ENCODE peak calls at places on chromosomes 6 and 20, in four cellular contexts. Y is endothelial cell of umbilical vein, E is GM23248, J is nephron progenitor cell. Z is an unnamed sample.

GRCh38 chr6:4687989-4688947 is 87.9 kb upstream of the CDYL start:
- DNase-seq in Y (peak; percentile 87), E (peak; percentile 97), J (no peak), Z (peak; percentile 79)

GRCh38 chr6:161273356-161273751 is 507 bp downstream of the AGPAT4 start:
- DNase-seq in J (no peak), E (peak; percentile 72), Y (peak; percentile 61), Z (no peak)

GRCh38 chr6:101539510-101540245 is 146.2 kb downstream of the GRIK2 start:
- DNase-seq in J (no peak), Y (no peak), E (peak; percentile 54), Z (no peak)

GRCh38 chr6:99478483-99478882 is 36.7 kb downstream of the USP45 start:
- DNase-seq in E (no peak), Y (no peak), J (no peak), Z (no peak)

GRCh38 chr20:57385940-57386339 is 5.3 kb upstream of the RBM38 start:
- DNase-seq in E (no peak), J (no peak), Y (no peak), Z (no peak)

GRCh38 chr20:62320581-62321354 is 18.0 kb downstream of the ADRM1 start:
- DNase-seq in Y (no peak), E (peak; percentile 19), J (peak; percentile 52), Z (peak; percentile 59)

GRCh38 chr20:45355209-45355608 is 7.0 kb upstream of the SDC4 start:
- DNase-seq in J (no peak), E (peak; percentile 86), Y (no peak), Z (peak; percentile 60)

GRCh38 chr6:152368761-152369624 is 268.2 kb downstream of the SYNE1 start:
- DNase-seq in Y (peak; percentile 33), J (no peak), E (no peak), Z (no peak)

GRCh38 chr6:143753678-143754077 is 75.9 kb downstream of the PHACTR2 start:
- DNase-seq in J (no peak), E (no peak), Y (no peak), Z (no peak)

GRCh38 chr6:13526718-13527668 is 39.6 kb upstream of the GFOD1 start:
- DNase-seq in Y (peak; percentile 94), J (no peak), E (peak; percentile 16), Z (no peak)

GRCh38 chr6:5173862-5174643 is 86.7 kb downstream of the LYRM4 start:
- DNase-seq in Y (no peak), E (no peak), J (no peak), Z (peak; percentile 79)

GRCh38 chr6:107594736-107595135 is 104.8 kb downstream of the SOBP start:
- DNase-seq in J (no peak), E (peak; percentile 58), Y (no peak), Z (no peak)

GRCh38 chr6:84568971-84569370 is 195.4 kb downstream of the TBX18 start:
- DNase-seq in Y (peak; percentile 64), E (peak; percentile 53), J (no peak), Z (no peak)

GRCh38 chr6:124536792-124537191 is 425.4 kb upstream of the RNF217 start:
- DNase-seq in E (no peak), Y (no peak), J (no peak), Z (no peak)

GRCh38 chr6:106102967-106103727 is 17.0 kb downstream of the PRDM1 start:
- DNase-seq in Y (no peak), J (no peak), E (no peak), Z (no peak)

GRCh38 chr6:105808571-105808970 is 277.6 kb upstream of the PRDM1 start:
- DNase-seq in J (no peak), E (no peak), Y (no peak), Z (no peak)

GRCh38 chr6:151681426-151682059 is 125.9 kb upstream of the ESR1 start:
- DNase-seq in Y (no peak), J (no peak), E (peak; percentile 69), Z (no peak)

GRCh38 chr6:140956567-140957306 is 1176.0 kb upstream of the GJE1 start:
- DNase-seq in Y (no peak), J (no peak), E (peak; percentile 85), Z (no peak)

GRCh38 chr6:166862287-166862977 is 93.9 kb downstream of the RNASET2 start:
- DNase-seq in J (peak; percentile 76), Y (no peak), E (peak; percentile 23), Z (no peak)

GRCh38 chr6:35736293-35736894 is 438 bp upstream of the ARMC12 start:
- DNase-seq in Y (peak; percentile 54), J (peak; percentile 84), E (peak; percentile 53), Z (peak; percentile 64)

GRCh38 chr6:55209059-55209458 is 34.7 kb downstream of the HCRTR2 start:
- DNase-seq in Y (no peak), E (no peak), J (no peak), Z (no peak)

GRCh38 chr6:130888246-130888645 is 61.0 kb downstream of the SMLR1 start:
- DNase-seq in E (no peak), Y (peak; percentile 44), J (no peak), Z (no peak)

GRCh38 chr6:142121342-142121741 is 11.4 kb upstream of the GJE1 start:
- DNase-seq in E (no peak), Y (no peak), J (no peak), Z (no peak)

GRCh38 chr6:53648571-53648970 is 17.0 kb downstream of the KLHL31 start:
- DNase-seq in J (no peak), Y (no peak), E (no peak), Z (no peak)

GRCh38 chr6:75287424-75287823 is 2.8 kb upstream of the TMEM30A start:
- DNase-seq in Y (no peak), J (no peak), E (no peak), Z (no peak)

GRCh38 chr20:43723194-43723593 is 3.6 kb downstream of the GTSF1L start:
- DNase-seq in J (no peak), E (no peak), Y (no peak), Z (no peak)

GRCh38 chr6:31114970-31115849 is 610 bp downstream of the PSORS1C1 start:
- DNase-seq in Y (peak; percentile 51), E (peak; percentile 84), J (no peak), Z (peak; percentile 64)

GRCh38 chr6:26033942-26034354 is 53.3 kb upstream of the HFE start:
- DNase-seq in J (no peak), E (no peak), Y (no peak), Z (no peak)

GRCh38 chr6:36769676-36770499 is 69.4 kb downstream of the CPNE5 start:
- DNase-seq in E (peak; percentile 51), J (no peak), Y (peak; percentile 37), Z (no peak)

GRCh38 chr6:37182736-37183590 is 13.0 kb downstream of the PIM1 start:
- DNase-seq in Y (no peak), E (no peak), J (no peak), Z (no peak)

GRCh38 chr20:12028771-12029170 is 111.1 kb downstream of the BTBD3 start:
- DNase-seq in Y (no peak), E (no peak), J (no peak), Z (no peak)

GRCh38 chr6:119157495-119157827 is 79.0 kb upstream of the FAM184A start:
- DNase-seq in E (no peak), Y (no peak), J (no peak), Z (no peak)

GRCh38 chr6:168089186-168090063 is 10.4 kb upstream of the FRMD1 start:
- DNase-seq in J (no peak), E (no peak), Y (no peak), Z (no peak)

GRCh38 chr6:114564302-114564933 is 221.6 kb upstream of the HS3ST5 start:
- DNase-seq in Y (no peak), J (no peak), E (no peak), Z (no peak)

GRCh38 chr6:107419747-107420146 is 39.6 kb downstream of the PDSS2 start:
- DNase-seq in J (no peak), Y (no peak), E (peak; percentile 9), Z (no peak)

Z was measured in COLO829.